ENCODE peak calls at places on chromosomes 1 and 21, in four cellular contexts. X is heart left ventricle, K is suprapubic skin, Z is transverse colon. B is an unnamed sample.

GRCh38 chr1:227883641-227884301 is 64.0 kb downstream of the WNT9A start:
- DNase-seq in X (peak; percentile 17), K (no peak), Z (no peak), B (peak; percentile 6)

GRCh38 chr1:113811353-113811887 is 856 bp downstream of the RSBN1 start:
- DNase-seq in X (no peak), Z (peak; percentile 62), K (peak; percentile 65), B (no peak)

GRCh38 chr1:70427976-70428375 is 16.9 kb downstream of the CTH start:
- DNase-seq in X (no peak), Z (no peak), K (no peak), B (no peak)

GRCh38 chr1:161191971-161192370 is 6.9 kb downstream of the ADAMTS4 start:
- DNase-seq in Z (no peak), K (no peak), X (no peak), B (no peak)

GRCh38 chr1:186974774-186975181 is 146.0 kb downstream of the PLA2G4A start:
- DNase-seq in K (no peak), X (no peak), Z (no peak), B (no peak)

GRCh38 chr1:243287652-243288051 is 31.8 kb downstream of the SDCCAG8 start:
- DNase-seq in Z (no peak), X (no peak), K (no peak), B (no peak)

GRCh38 chr1:96865731-96866684 is 144.4 kb downstream of the PTBP2 start:
- DNase-seq in K (no peak), Z (no peak), X (no peak), B (no peak)

GRCh38 chr1:91827094-91828006 is 58.6 kb downstream of the TGFBR3 start:
- DNase-seq in Z (peak; percentile 80), K (peak; percentile 78), X (peak; percentile 88), B (no peak)

GRCh38 chr21:41670056-41670805 is 96.6 kb downstream of the RIPK4 start:
- DNase-seq in X (no peak), Z (no peak), K (peak; percentile 53), B (no peak)

GRCh38 chr1:85200870-85201339 is at the start of gene SYDE2:
- DNase-seq in K (peak; percentile 84), X (peak; percentile 85), Z (peak; percentile 84), B (peak; percentile 72)

GRCh38 chr21:41847066-41847804 is 31.9 kb downstream of the PRDM15 start:
- DNase-seq in X (no peak), Z (no peak), K (peak; percentile 6), B (no peak)

GRCh38 chr1:101356013-101356412 is 119.2 kb downstream of the S1PR1 start:
- DNase-seq in X (no peak), Z (no peak), K (no peak), B (no peak)

GRCh38 chr1:26288311-26288941 is 8.5 kb downstream of the SH3BGRL3 start:
- DNase-seq in K (peak; percentile 60), X (no peak), Z (peak; percentile 33), B (no peak)

GRCh38 chr1:24383381-24383940 is 30.1 kb downstream of the STPG1 start:
- DNase-seq in X (no peak), K (no peak), Z (no peak), B (no peak)

GRCh38 chr1:2801535-2802291 is at the start of gene TTC34:
- DNase-seq in K (peak; percentile 62), X (no peak), Z (peak; percentile 28), B (peak; percentile 36)

GRCh38 chr1:167893798-167894197 is 20.1 kb downstream of the ADCY10 start:
- DNase-seq in Z (no peak), X (no peak), K (no peak), B (no peak)

GRCh38 chr1:151545542-151545941 is 5.4 kb downstream of the TUFT1 start:
- DNase-seq in X (no peak), K (no peak), Z (no peak), B (no peak)

GRCh38 chr21:36096398-36097290 is 26.8 kb downstream of the CBR1 start:
- DNase-seq in Z (no peak), K (no peak), X (no peak), B (no peak)

GRCh38 chr21:43759651-43760050 is 16.5 kb downstream of the CSTB start:
- DNase-seq in X (no peak), Z (no peak), K (no peak), B (no peak)
- H3K27ac ChIP-seq in X (no peak overlapping the region), Z (peak overlapping the region; percentile 71), K (no peak overlapping the region), B (no peak overlapping the region)

GRCh38 chr1:230424440-230425251 is 1.5 kb downstream of the PGBD5 start:
- DNase-seq in X (no peak), K (no peak), Z (no peak), B (no peak)

GRCh38 chr1:230422221-230422981 is 3.7 kb downstream of the PGBD5 start:
- DNase-seq in Z (no peak), X (no peak), K (no peak), B (no peak)

GRCh38 chr1:230423261-230423660 is 2.9 kb downstream of the PGBD5 start:
- DNase-seq in Z (no peak), X (no peak), K (no peak), B (no peak)

GRCh38 chr1:230423936-230424335 is 2.2 kb downstream of the PGBD5 start:
- DNase-seq in K (no peak), Z (no peak), X (no peak), B (no peak)

DNA sequence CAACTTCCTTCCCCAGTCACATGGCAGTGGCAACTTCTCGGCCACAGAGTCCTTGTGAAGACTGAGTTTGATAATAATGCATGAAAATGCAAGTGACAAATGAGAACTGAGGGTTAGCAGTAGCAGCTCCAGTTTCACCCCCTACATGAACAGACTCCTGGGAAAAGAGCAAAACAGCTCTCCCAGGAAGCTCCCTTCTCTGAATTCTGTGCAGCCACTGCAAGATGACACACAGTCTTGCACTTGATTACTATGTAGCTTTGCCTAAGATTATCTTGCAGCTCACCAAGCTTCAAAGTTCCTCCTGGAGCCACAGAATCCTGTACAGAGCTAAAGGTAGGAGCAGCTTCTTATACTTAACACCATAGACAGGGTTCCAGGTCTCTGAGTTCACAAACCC is 4.6 kb downstream of the PGBD5 start:
- DNase-seq in K (no peak), X (no peak), Z (no peak), B (no peak)
- H3K4me3 ChIP-seq in K (no peak overlapping the region), X (no peak overlapping the region), Z (no peak overlapping the region), B (no peak overlapping the region)

GRCh38 chr1:145983959-145984830 is 12.2 kb downstream of the TXNIP start:
- DNase-seq in K (peak; percentile 46), X (no peak), Z (peak; percentile 73), B (no peak)
- TF ChIP-seq POLR2A in K (no peak), X (no peak), Z (no peak), B (no peak)

GRCh38 chr21:45164838-45165237 is 90.5 kb downstream of the ADARB1 start:
- DNase-seq in Z (no peak), K (no peak), X (no peak), B (no peak)
- H3K27ac ChIP-seq in Z (no peak overlapping the region), K (no peak overlapping the region), X (no peak overlapping the region), B (no peak overlapping the region)

B was measured in ovary.